ENCODE peak calls at places on chromosome 18, in six cellular contexts. Y, E, P, J, M and G are unnamed samples.
A peak's percentile ranks its signal among the peaks of the same experiment; 100 is the strongest.

GRCh38 chr18:73458186-73458964 is 590.6 kb upstream of the NETO1 start:
- DNase-seq in Y (no peak), E (no peak), P (peak; percentile 54), J (no peak), M (no peak), G (no peak)

GRCh38 chr18:57776767-57777166 is 26.3 kb downstream of the ATP8B1 start:
- DNase-seq in Y (no peak), E (no peak), P (peak; percentile 53), J (no peak), M (no peak), G (peak; percentile 5)

GRCh38 chr18:14074187-14074586 is 58.0 kb downstream of the ZNF519 start:
- DNase-seq in Y (peak; percentile 16), E (no peak), P (no peak), J (no peak), M (no peak), G (peak; percentile 18)

GRCh38 chr18:21612125-21613100 is at the start of gene SNRPD1:
- DNase-seq in Y (peak; percentile 96), E (peak; percentile 96), P (peak; percentile 93), J (peak; percentile 94), M (peak; percentile 92), G (peak; percentile 97)

GRCh38 chr18:48973731-48974130 is 23.0 kb upstream of the SMAD7 start:
- DNase-seq in Y (no peak), E (no peak), P (no peak), J (no peak), M (no peak), G (no peak)

GRCh38 chr18:36717422-36718110 is 111.2 kb downstream of the TPGS2 start:
- DNase-seq in Y (peak; percentile 13), E (no peak), P (no peak), J (no peak), M (no peak), G (no peak)

GRCh38 chr18:45321520-45321919 is 293.8 kb upstream of the SLC14A2 start:
- DNase-seq in Y (no peak), E (no peak), P (no peak), J (no peak), M (no peak), G (no peak)

GRCh38 chr18:78901923-78902794 is 77.5 kb upstream of the SALL3 start:
- DNase-seq in Y (no peak), E (no peak), P (no peak), J (no peak), M (no peak), G (no peak)

GRCh38 chr18:58496937-58497336 is 132.0 kb downstream of the ALPK2 start:
- DNase-seq in Y (no peak), E (no peak), P (peak; percentile 8), J (no peak), M (peak; percentile 16), G (peak; percentile 6)

GRCh38 chr18:21179590-21180220 is 62.3 kb upstream of the GREB1L start:
- DNase-seq in Y (peak; percentile 79), E (no peak), P (peak; percentile 82), J (peak; percentile 67), M (peak; percentile 74), G (peak; percentile 82)

GRCh38 chr18:21918693-21919092 is 178.1 kb downstream of the MIB1 start:
- DNase-seq in Y (no peak), E (no peak), P (no peak), J (peak; percentile 6), M (no peak), G (no peak)

GRCh38 chr18:56068030-56068671 is 480.2 kb upstream of the TCF4 start:
- DNase-seq in Y (no peak), E (no peak), P (peak; percentile 72), J (peak; percentile 70), M (no peak), G (no peak)

GRCh38 chr18:63741769-63742168 is 33.4 kb upstream of the SERPINB7 start:
- DNase-seq in Y (no peak), E (no peak), P (peak; percentile 58), J (peak; percentile 33), M (no peak), G (peak; percentile 4)

GRCh38 chr18:32293107-32293506 is 103.3 kb downstream of the MEP1B start:
- DNase-seq in Y (no peak), E (no peak), P (no peak), J (no peak), M (no peak), G (no peak)

GRCh38 chr18:35566019-35566418 is 15.5 kb upstream of the GALNT1 start:
- DNase-seq in Y (no peak), E (no peak), P (no peak), J (no peak), M (no peak), G (no peak)

GRCh38 chr18:37393221-37393828 is 172.3 kb downstream of the CELF4 start:
- DNase-seq in Y (no peak), E (no peak), P (no peak), J (no peak), M (no peak), G (no peak)

GRCh38 chr18:73101977-73102376 is 234.2 kb upstream of the NETO1 start:
- DNase-seq in Y (no peak), E (no peak), P (peak; percentile 20), J (peak; percentile 45), M (no peak), G (no peak)

GRCh38 chr18:35588995-35589394 is 7.5 kb downstream of the GALNT1 start:
- DNase-seq in Y (peak; percentile 53), E (no peak), P (no peak), J (no peak), M (no peak), G (no peak)

GRCh38 chr18:499351-500229 is 911 bp downstream of the COLEC12 start:
- DNase-seq in Y (no peak), E (no peak), P (peak; percentile 50), J (peak; percentile 71), M (no peak), G (peak; percentile 9)

GRCh38 chr18:79629606-79630005 is 50.0 kb upstream of the CTDP1 start:
- DNase-seq in Y (no peak), E (no peak), P (no peak), J (no peak), M (no peak), G (no peak)

GRCh38 chr18:21851327-21851961 is 110.9 kb downstream of the MIB1 start:
- DNase-seq in Y (peak; percentile 32), E (no peak), P (peak; percentile 58), J (peak; percentile 16), M (no peak), G (peak; percentile 21)

GRCh38 chr18:8283901-8284585 is 325.2 kb upstream of the RAB12 start:
- DNase-seq in Y (no peak), E (no peak), P (peak; percentile 80), J (peak; percentile 75), M (no peak), G (no peak)

GRCh38 chr18:78739115-78739514 is 240.5 kb upstream of the SALL3 start:
- DNase-seq in Y (no peak), E (no peak), P (no peak), J (no peak), M (no peak), G (no peak)

GRCh38 chr18:39841133-39842041 is 2113.6 kb upstream of the PIK3C3 start:
- DNase-seq in Y (no peak), E (no peak), P (peak; percentile 70), J (peak; percentile 89), M (peak; percentile 71), G (peak; percentile 71)

GRCh38 chr18:57915241-57915640 is 112.1 kb upstream of the ATP8B1 start:
- DNase-seq in Y (no peak), E (no peak), P (peak; percentile 15), J (peak; percentile 53), M (no peak), G (no peak)

GRCh38 chr18:40048886-40049650 is 1906.0 kb upstream of the PIK3C3 start:
- DNase-seq in Y (no peak), E (no peak), P (no peak), J (no peak), M (no peak), G (no peak)

GRCh38 chr18:9755603-9756002 is 47.5 kb downstream of the RAB31 start:
- DNase-seq in Y (no peak), E (no peak), P (peak; percentile 77), J (no peak), M (no peak), G (peak; percentile 89)

GRCh38 chr18:26516964-26517363 is 31.4 kb downstream of the KCTD1 start:
- DNase-seq in Y (no peak), E (no peak), P (no peak), J (no peak), M (no peak), G (no peak)

GRCh38 chr18:58793361-58793760 is 71.3 kb upstream of the ZNF532 start:
- DNase-seq in Y (no peak), E (no peak), P (peak; percentile 97), J (peak; percentile 66), M (no peak), G (no peak)

GRCh38 chr18:4444306-4444705 is 10.8 kb downstream of the DLGAP1 start:
- DNase-seq in Y (no peak), E (no peak), P (no peak), J (no peak), M (no peak), G (no peak)

GRCh38 chr18:63970803-63971191 is 916 bp downstream of the SERPINB8 start:
- DNase-seq in Y (no peak), E (no peak), P (no peak), J (no peak), M (no peak), G (no peak)

GRCh38 chr18:74715865-74716712 is 118.4 kb downstream of the ZNF407 start:
- DNase-seq in Y (no peak), E (no peak), P (no peak), J (no peak), M (no peak), G (no peak)

GRCh38 chr18:79705272-79705671 is 25.7 kb downstream of the CTDP1 start:
- DNase-seq in Y (no peak), E (no peak), P (no peak), J (no peak), M (no peak), G (no peak)